ENCODE peak calls at places on chromosomes 6 and 20, in nine cellular contexts. One of them, this sample, is unnamed.

GRCh38 chr6:113586966-113587699 is 270.0 kb upstream of the MARCKS start:
- DNase-seq in SK-N-SH: no peak
- DNase-seq in HepG2: no peak
- DNase-seq in GM23338: peak; percentile 94
- DNase-seq in A549: no peak
- DNase-seq in GM12878: no peak
- DNase-seq in HL-60: no peak
- DNase-seq in HCT116: no peak
- DNase-seq in K562: no peak
- DNase-seq in this sample: no peak

GRCh38 chr20:58991720-58992119 is 10.7 kb downstream of the NELFCD start:
- DNase-seq in GM12878: no peak
- DNase-seq in K562: no peak
- DNase-seq in GM23338: no peak
- DNase-seq in SK-N-SH: no peak
- DNase-seq in HL-60: no peak
- DNase-seq in HCT116: no peak
- DNase-seq in HepG2: peak; percentile 89
- DNase-seq in A549: no peak
- DNase-seq in this sample: no peak

GRCh38 chr6:46760925-46761324 is 14.2 kb downstream of the ANKRD66 start:
- DNase-seq in GM12878: no peak
- DNase-seq in HepG2: no peak
- DNase-seq in HCT116: no peak
- DNase-seq in A549: no peak
- DNase-seq in HL-60: peak; percentile 42
- DNase-seq in GM23338: no peak
- DNase-seq in SK-N-SH: no peak
- DNase-seq in K562: no peak
- DNase-seq in this sample: no peak

GRCh38 chr6:104537185-104537584 is 322.5 kb downstream of the HACE1 start:
- DNase-seq in SK-N-SH: no peak
- DNase-seq in HepG2: no peak
- DNase-seq in A549: no peak
- DNase-seq in K562: no peak
- DNase-seq in HL-60: no peak
- DNase-seq in HCT116: no peak
- DNase-seq in GM23338: no peak
- DNase-seq in GM12878: no peak
- DNase-seq in this sample: no peak

GRCh38 chr6:118993358-118993757 is 58.4 kb upstream of the MCM9 start:
- DNase-seq in HepG2: no peak
- DNase-seq in K562: no peak
- DNase-seq in GM12878: no peak
- DNase-seq in A549: no peak
- DNase-seq in HCT116: no peak
- DNase-seq in HL-60: no peak
- DNase-seq in SK-N-SH: no peak
- DNase-seq in GM23338: no peak
- DNase-seq in this sample: no peak

GRCh38 chr20:34562643-34563042 is 4.1 kb downstream of the MAP1LC3A start:
- DNase-seq in A549: peak; percentile 51
- DNase-seq in SK-N-SH: peak; percentile 78
- DNase-seq in HCT116: no peak
- DNase-seq in HL-60: peak; percentile 4
- DNase-seq in GM23338: peak; percentile 69
- DNase-seq in HepG2: peak; percentile 31
- DNase-seq in GM12878: no peak
- DNase-seq in K562: peak; percentile 32
- DNase-seq in this sample: no peak

GRCh38 chr6:50087231-50087954 is 37.7 kb upstream of the DEFB112 start:
- DNase-seq in GM23338: peak; percentile 36
- DNase-seq in GM12878: no peak
- DNase-seq in A549: no peak
- DNase-seq in HepG2: peak; percentile 5
- DNase-seq in SK-N-SH: no peak
- DNase-seq in HCT116: no peak
- DNase-seq in HL-60: no peak
- DNase-seq in K562: no peak
- DNase-seq in this sample: no peak

GRCh38 chr6:125828476-125829039 is 37.8 kb downstream of the NCOA7 start:
- DNase-seq in HepG2: no peak
- DNase-seq in GM12878: no peak
- DNase-seq in HL-60: no peak
- DNase-seq in A549: no peak
- DNase-seq in HCT116: no peak
- DNase-seq in GM23338: no peak
- DNase-seq in K562: no peak
- DNase-seq in SK-N-SH: no peak
- DNase-seq in this sample: no peak

GRCh38 chr6:38182426-38182825 is 362.9 kb downstream of the ZFAND3 start:
- DNase-seq in A549: no peak
- DNase-seq in SK-N-SH: no peak
- DNase-seq in GM12878: no peak
- DNase-seq in GM23338: no peak
- DNase-seq in K562: no peak
- DNase-seq in HL-60: no peak
- DNase-seq in HCT116: no peak
- DNase-seq in HepG2: no peak
- DNase-seq in this sample: no peak

GRCh38 chr6:117615981-117616961 is 14.0 kb upstream of the GOPC start:
- DNase-seq in SK-N-SH: no peak
- DNase-seq in GM23338: peak; percentile 92
- DNase-seq in HepG2: no peak
- DNase-seq in HCT116: no peak
- DNase-seq in K562: no peak
- DNase-seq in HL-60: no peak
- DNase-seq in A549: no peak
- DNase-seq in GM12878: no peak
- DNase-seq in this sample: no peak

GRCh38 chr20:4102381-4102780 is 87.0 kb upstream of the RNF24 start:
- DNase-seq in GM23338: no peak
- DNase-seq in SK-N-SH: no peak
- DNase-seq in GM12878: no peak
- DNase-seq in HepG2: no peak
- DNase-seq in K562: no peak
- DNase-seq in HCT116: no peak
- DNase-seq in HL-60: no peak
- DNase-seq in A549: no peak
- DNase-seq in this sample: no peak

GRCh38 chr6:53761036-53761435 is 33.8 kb upstream of the LRRC1 start:
- DNase-seq in GM23338: no peak
- DNase-seq in SK-N-SH: no peak
- DNase-seq in HCT116: no peak
- DNase-seq in GM12878: no peak
- DNase-seq in HL-60: no peak
- DNase-seq in A549: no peak
- DNase-seq in HepG2: no peak
- DNase-seq in K562: no peak
- DNase-seq in this sample: no peak
- TF ChIP-seq REST in GM23338: no peak
- TF ChIP-seq REST in SK-N-SH: no peak
- TF ChIP-seq REST in HCT116: no peak
- TF ChIP-seq REST in GM12878: no peak
- TF ChIP-seq REST in HL-60: no peak
- TF ChIP-seq REST in A549: no peak
- TF ChIP-seq REST in HepG2: no peak
- TF ChIP-seq REST in K562: no peak
- TF ChIP-seq REST in this sample: no peak

GRCh38 chr6:4583026-4583425 is 193.2 kb upstream of the CDYL start:
- DNase-seq in HepG2: no peak
- DNase-seq in GM12878: no peak
- DNase-seq in K562: no peak
- DNase-seq in A549: no peak
- DNase-seq in HL-60: no peak
- DNase-seq in SK-N-SH: no peak
- DNase-seq in GM23338: no peak
- DNase-seq in HCT116: no peak
- DNase-seq in this sample: no peak

GRCh38 chr6:4582506-4582905 is 193.7 kb upstream of the CDYL start:
- DNase-seq in A549: no peak
- DNase-seq in GM12878: no peak
- DNase-seq in HepG2: no peak
- DNase-seq in HL-60: peak; percentile 54
- DNase-seq in GM23338: no peak
- DNase-seq in HCT116: no peak
- DNase-seq in SK-N-SH: no peak
- DNase-seq in K562: no peak
- DNase-seq in this sample: no peak

GRCh38 chr6:4585682-4586468 is 190.3 kb upstream of the CDYL start:
- DNase-seq in HepG2: no peak
- DNase-seq in A549: no peak
- DNase-seq in HL-60: no peak
- DNase-seq in GM23338: no peak
- DNase-seq in HCT116: no peak
- DNase-seq in SK-N-SH: no peak
- DNase-seq in GM12878: no peak
- DNase-seq in K562: no peak
- DNase-seq in this sample: no peak

GRCh38 chr6:4586469-4586859 is 189.7 kb upstream of the CDYL start:
- DNase-seq in HepG2: no peak
- DNase-seq in SK-N-SH: no peak
- DNase-seq in GM12878: no peak
- DNase-seq in HCT116: no peak
- DNase-seq in HL-60: no peak
- DNase-seq in A549: no peak
- DNase-seq in K562: no peak
- DNase-seq in GM23338: no peak
- DNase-seq in this sample: no peak

DNA sequence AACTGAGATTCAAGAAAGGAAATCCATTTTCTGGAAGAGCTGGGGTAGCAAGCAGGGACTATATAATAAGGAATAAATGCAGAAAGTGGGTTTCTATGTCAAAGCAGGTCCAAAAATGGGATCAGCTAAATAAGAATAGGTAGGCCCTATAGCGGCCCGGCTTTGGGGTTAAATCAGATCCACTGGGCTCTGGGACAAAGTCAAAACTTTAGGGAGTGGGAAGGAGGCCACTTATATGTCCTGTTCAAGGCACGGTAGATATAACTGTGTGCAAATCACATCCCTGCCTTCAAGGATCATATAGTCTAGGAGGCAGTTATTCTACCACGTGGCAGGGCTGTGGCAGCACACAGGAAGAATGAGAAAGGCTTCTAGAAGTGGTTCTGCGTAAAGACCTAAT is 191.4 kb upstream of the CDYL start:
- DNase-seq in GM23338: no peak
- DNase-seq in K562: no peak
- DNase-seq in A549: no peak
- DNase-seq in HCT116: no peak
- DNase-seq in HL-60: no peak
- DNase-seq in SK-N-SH: no peak
- DNase-seq in GM12878: no peak
- DNase-seq in HepG2: no peak
- DNase-seq in this sample: no peak
- TF ChIP-seq REST in GM23338: no peak
- TF ChIP-seq REST in K562: no peak
- TF ChIP-seq REST in A549: no peak
- TF ChIP-seq REST in HCT116: no peak
- TF ChIP-seq REST in HL-60: no peak
- TF ChIP-seq REST in SK-N-SH: no peak
- TF ChIP-seq REST in GM12878: no peak
- TF ChIP-seq REST in HepG2: no peak
- TF ChIP-seq REST in this sample: no peak

DNA sequence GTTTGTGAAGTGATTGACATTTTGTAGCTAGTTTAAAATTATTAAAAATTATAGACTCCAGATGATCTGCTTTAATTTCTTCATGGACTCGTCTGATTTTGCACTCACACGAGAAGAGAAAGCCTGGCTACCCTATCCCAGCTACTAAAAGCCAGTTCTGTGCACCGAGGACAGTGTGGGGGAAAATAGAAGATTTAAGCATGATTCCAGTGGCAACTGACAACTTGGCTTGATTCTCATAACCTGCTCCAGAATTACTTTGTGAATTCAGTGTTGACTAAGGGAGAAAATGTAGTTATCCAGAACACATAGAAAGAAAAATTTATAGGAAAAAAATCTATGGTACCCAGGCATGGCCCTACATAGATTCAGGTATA is 88.7 kb downstream of the SNAP25 start:
- DNase-seq in K562: no peak
- DNase-seq in HCT116: no peak
- DNase-seq in HL-60: no peak
- DNase-seq in A549: no peak
- DNase-seq in GM23338: no peak
- DNase-seq in SK-N-SH: no peak
- DNase-seq in GM12878: no peak
- DNase-seq in HepG2: no peak
- DNase-seq in this sample: no peak
- TF ChIP-seq REST in K562: no peak
- TF ChIP-seq REST in HCT116: no peak
- TF ChIP-seq REST in HL-60: no peak
- TF ChIP-seq REST in A549: no peak
- TF ChIP-seq REST in GM23338: no peak
- TF ChIP-seq REST in SK-N-SH: no peak
- TF ChIP-seq REST in GM12878: no peak
- TF ChIP-seq REST in HepG2: no peak
- TF ChIP-seq REST in this sample: no peak

GRCh38 chr20:33433875-33434274 is 9.7 kb downstream of the SNTA1 start:
- DNase-seq in HL-60: no peak
- DNase-seq in K562: no peak
- DNase-seq in GM23338: no peak
- DNase-seq in A549: no peak
- DNase-seq in SK-N-SH: no peak
- DNase-seq in HCT116: no peak
- DNase-seq in HepG2: no peak
- DNase-seq in GM12878: no peak
- DNase-seq in this sample: no peak

GRCh38 chr20:33437141-33437911 is 6.2 kb downstream of the SNTA1 start:
- DNase-seq in GM12878: no peak
- DNase-seq in GM23338: no peak
- DNase-seq in HCT116: no peak
- DNase-seq in SK-N-SH: no peak
- DNase-seq in HepG2: no peak
- DNase-seq in A549: no peak
- DNase-seq in HL-60: no peak
- DNase-seq in K562: no peak
- DNase-seq in this sample: no peak

GRCh38 chr20:33434434-33434833 is 9.1 kb downstream of the SNTA1 start:
- DNase-seq in HepG2: no peak
- DNase-seq in K562: no peak
- DNase-seq in GM12878: no peak
- DNase-seq in HL-60: no peak
- DNase-seq in HCT116: no peak
- DNase-seq in SK-N-SH: no peak
- DNase-seq in A549: no peak
- DNase-seq in GM23338: no peak
- DNase-seq in this sample: no peak

GRCh38 chr20:33431797-33432381 is 11.7 kb downstream of the SNTA1 start:
- DNase-seq in HL-60: no peak
- DNase-seq in K562: no peak
- DNase-seq in GM12878: no peak
- DNase-seq in HCT116: no peak
- DNase-seq in A549: no peak
- DNase-seq in SK-N-SH: no peak
- DNase-seq in GM23338: no peak
- DNase-seq in HepG2: peak; percentile 42
- DNase-seq in this sample: no peak

DNA sequence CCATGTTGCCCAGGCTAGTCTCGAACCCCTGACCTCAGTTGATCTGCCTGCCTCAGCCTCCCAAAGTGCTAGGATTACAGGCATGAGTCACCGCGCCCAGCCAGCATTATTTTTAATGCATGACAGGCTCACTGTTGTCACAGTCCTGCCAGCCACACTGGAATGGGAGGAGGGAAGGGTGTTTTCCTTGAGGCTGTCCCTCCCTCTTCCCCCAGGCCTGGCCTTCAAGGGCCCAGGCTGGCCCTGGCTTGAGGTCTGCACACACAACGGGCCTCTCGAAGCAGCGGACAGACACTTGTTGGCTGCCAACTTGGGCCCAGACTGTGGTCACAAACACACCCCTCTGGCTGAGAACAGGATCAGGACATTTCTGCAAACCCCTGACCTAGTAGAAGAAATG is 10.1 kb downstream of the SNTA1 start:
- DNase-seq in HCT116: no peak
- DNase-seq in HepG2: no peak
- DNase-seq in SK-N-SH: no peak
- DNase-seq in GM12878: no peak
- DNase-seq in A549: no peak
- DNase-seq in K562: no peak
- DNase-seq in HL-60: no peak
- DNase-seq in GM23338: no peak
- DNase-seq in this sample: no peak
- TF ChIP-seq REST in HCT116: no peak
- TF ChIP-seq REST in HepG2: no peak
- TF ChIP-seq REST in SK-N-SH: no peak
- TF ChIP-seq REST in GM12878: no peak
- TF ChIP-seq REST in A549: no peak
- TF ChIP-seq REST in K562: no peak
- TF ChIP-seq REST in HL-60: no peak
- TF ChIP-seq REST in GM23338: no peak
- TF ChIP-seq REST in this sample: no peak